ENCODE peak calls at places on chromosome 22, in ten cellular contexts. K, Z, H, D, N, X, Q, P, A and W are unnamed samples.

GRCh38 chr22:19620742-19621371 is 93.4 kb upstream of the SEPTIN5 start:
- DNase-seq in N (no peak), X (no peak), A (no peak), D (no peak), H (no peak), K (no peak), Q (no peak), Z (peak; percentile 67), P (no peak), W (no peak)

GRCh38 chr22:41934284-41935014 is 7.8 kb upstream of the TNFRSF13C start:
- DNase-seq in K (peak; percentile 28), Q (no peak), N (no peak), H (peak; percentile 49), X (no peak), A (no peak), Z (no peak), D (no peak), P (no peak), W (no peak)

GRCh38 chr22:32957093-32957835 is 100.9 kb downstream of the SYN3 start:
- DNase-seq in N (no peak), Q (no peak), H (no peak), Z (no peak), A (no peak), D (no peak), K (no peak), X (no peak), P (no peak), W (no peak)

GRCh38 chr22:38788417-38788816 is 5.5 kb downstream of the DNAL4 start:
- DNase-seq in D (no peak), A (peak; percentile 70), K (peak; percentile 43), Z (peak; percentile 84), Q (peak; percentile 47), H (no peak), N (no peak), X (no peak), P (peak; percentile 64), W (peak; percentile 61)

GRCh38 chr22:39148727-39149535 is 3.5 kb downstream of the CBX7 start:
- DNase-seq in K (peak; percentile 89), H (peak; percentile 76), D (no peak), P (peak; percentile 75), X (no peak), A (peak; percentile 87), N (peak; percentile 33), Q (no peak), Z (no peak), W (peak; percentile 72)

GRCh38 chr22:28269277-28269676 is 350.2 kb upstream of the PITPNB start:
- DNase-seq in H (no peak), D (no peak), P (no peak), X (no peak), Q (no peak), K (no peak), Z (no peak), A (no peak), N (no peak), W (no peak)

GRCh38 chr22:46013460-46014416 is 36.8 kb upstream of the WNT7B start:
- DNase-seq in X (peak; percentile 72), A (peak; percentile 98), Z (peak; percentile 99), N (peak; percentile 96), K (peak; percentile 95), D (peak; percentile 75), P (peak; percentile 91), Q (peak; percentile 81), H (peak; percentile 97), W (peak; percentile 95)

GRCh38 chr22:35894464-35894878 is 134.2 kb downstream of the RBFOX2 start:
- DNase-seq in A (no peak), P (peak; percentile 34), Q (peak; percentile 68), K (no peak), Z (no peak), H (no peak), D (no peak), N (no peak), X (no peak), W (peak; percentile 61)

GRCh38 chr22:45101828-45102227 is 61.9 kb upstream of the NUP50 start:
- DNase-seq in P (peak; percentile 41), D (peak; percentile 34), N (no peak), A (peak; percentile 45), X (no peak), K (no peak), H (peak; percentile 67), Z (no peak), Q (no peak), W (no peak)

GRCh38 chr22:20319041-20319744 is 667 bp downstream of the DGCR6L start:
- DNase-seq in K (no peak), Z (peak; percentile 54), D (no peak), A (peak; percentile 13), H (peak; percentile 45), Q (no peak), X (no peak), P (no peak), N (no peak), W (no peak)

GRCh38 chr22:22061085-22062077 is 78.8 kb upstream of the TOP3B start:
- DNase-seq in P (peak; percentile 71), N (no peak), Q (peak; percentile 18), D (peak; percentile 6), H (no peak), X (no peak), Z (no peak), K (no peak), A (peak; percentile 76), W (peak; percentile 53)

GRCh38 chr22:20239063-20239950 is 28.8 kb downstream of the RTN4R start:
- DNase-seq in A (peak; percentile 76), D (no peak), N (no peak), H (peak; percentile 55), Z (no peak), P (no peak), K (peak; percentile 88), X (no peak), Q (no peak), W (peak; percentile 78)

GRCh38 chr22:50160947-50161346 is 9.6 kb upstream of the PANX2 start:
- DNase-seq in Q (no peak), Z (no peak), P (no peak), X (no peak), A (no peak), H (no peak), N (no peak), K (no peak), D (no peak), W (no peak)
- H3K4me1 ChIP-seq in Q (no peaks in the 10 kb centered on the region), Z (no peaks in the 10 kb centered on the region), P (no peaks in the 10 kb centered on the region), X (no peaks in the 10 kb centered on the region), A (no peaks in the 10 kb centered on the region), H (no peaks in the 10 kb centered on the region), N (no peaks in the 10 kb centered on the region), K (no peaks in the 10 kb centered on the region), D (no peaks in the 10 kb centered on the region), W (no peaks in the 10 kb centered on the region)

DNA sequence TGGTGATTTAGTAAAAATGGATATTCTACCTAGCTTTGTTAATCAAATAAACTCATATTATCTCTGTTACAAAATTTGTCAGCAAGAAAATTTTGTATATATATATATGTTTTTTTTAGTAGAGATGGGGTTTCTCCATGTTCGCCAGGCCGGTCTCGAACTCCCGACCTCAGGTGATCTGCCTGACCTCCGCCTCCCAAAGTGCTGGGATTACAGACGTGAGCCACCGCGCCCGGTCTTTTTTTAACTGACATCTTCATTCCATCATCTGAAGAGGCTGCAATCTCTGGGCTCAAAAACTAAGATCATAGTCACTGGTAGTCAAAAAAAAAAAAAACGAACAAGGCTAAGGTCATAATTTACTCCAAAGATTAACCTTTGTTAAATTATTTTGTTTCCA is 5.3 kb upstream of the KLHDC7B start:
- DNase-seq in A (no peak), Z (no peak), D (no peak), P (no peak), N (no peak), H (no peak), X (no peak), K (no peak), Q (no peak), W (no peak)
- H3K4me1 ChIP-seq in A (no peaks in the 10 kb centered on the region), Z (peaks cover 6% of the 10 kb centered on the region), D (peaks cover 60% of the 10 kb centered on the region), P (peaks cover 11% of the 10 kb centered on the region), N (peaks cover 21% of the 10 kb centered on the region), H (peaks cover 10% of the 10 kb centered on the region), X (peaks cover 10% of the 10 kb centered on the region), K (peaks cover 55% of the 10 kb centered on the region), Q (peaks cover 8% of the 10 kb centered on the region), W (peaks cover 27% of the 10 kb centered on the region)

GRCh38 chr22:17198188-17199130 is 20.8 kb downstream of the ADA2 start:
- DNase-seq in A (no peak), Z (peak; percentile 75), N (no peak), P (no peak), H (no peak), Q (peak; percentile 8), X (no peak), K (peak; percentile 50), D (no peak), W (peak; percentile 85)
- H3K4me1 ChIP-seq in A (no peaks in the 10 kb centered on the region), Z (peaks cover 2% of the 10 kb centered on the region), N (no peaks in the 10 kb centered on the region), P (no peaks in the 10 kb centered on the region), H (no peaks in the 10 kb centered on the region), Q (no peaks in the 10 kb centered on the region), X (no peaks in the 10 kb centered on the region), K (peaks cover 7% of the 10 kb centered on the region), D (no peaks in the 10 kb centered on the region), W (peaks cover 12% of the 10 kb centered on the region)

GRCh38 chr22:42976534-42976933 is 38.4 kb downstream of the PACSIN2 start:
- DNase-seq in A (no peak), D (no peak), X (no peak), H (no peak), Q (no peak), Z (no peak), N (no peak), K (no peak), P (no peak), W (no peak)

GRCh38 chr22:42972592-42973535 is 42.1 kb downstream of the PACSIN2 start:
- DNase-seq in H (no peak), D (no peak), K (no peak), N (no peak), P (no peak), Z (no peak), X (no peak), A (no peak), Q (no peak), W (no peak)

GRCh38 chr22:42976131-42976530 is 38.8 kb downstream of the PACSIN2 start:
- DNase-seq in D (no peak), K (no peak), P (no peak), A (no peak), H (peak; percentile 72), X (no peak), Z (no peak), Q (no peak), N (no peak), W (no peak)

GRCh38 chr22:42974223-42974622 is 40.7 kb downstream of the PACSIN2 start:
- DNase-seq in A (no peak), H (no peak), D (no peak), Z (no peak), X (no peak), Q (no peak), N (no peak), P (no peak), K (no peak), W (no peak)

DNA sequence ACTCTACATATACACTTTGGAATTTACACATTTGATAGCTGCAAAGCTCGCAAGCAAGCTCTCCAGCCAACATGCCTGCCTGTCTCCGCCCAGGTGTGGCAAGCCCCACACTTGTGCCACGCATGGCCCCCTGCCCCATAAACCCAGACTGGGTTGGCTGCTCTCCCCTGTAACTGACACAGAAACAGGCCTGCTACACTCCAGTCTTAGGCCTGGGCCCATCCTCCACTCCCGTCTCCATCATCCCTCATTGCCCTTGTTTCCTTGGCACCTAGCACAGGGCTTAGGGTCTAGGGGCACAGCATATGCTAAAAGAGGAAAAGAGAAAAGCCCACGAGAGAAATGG is 41.4 kb downstream of the PACSIN2 start:
- DNase-seq in P (no peak), Q (no peak), D (no peak), X (no peak), Z (no peak), N (no peak), K (no peak), A (no peak), H (no peak), W (no peak)
- H3K4me1 ChIP-seq in P (peaks cover 47% of the 10 kb centered on the region), Q (peaks cover 39% of the 10 kb centered on the region), D (peaks cover 64% of the 10 kb centered on the region), X (peaks cover 14% of the 10 kb centered on the region), Z (peaks cover 14% of the 10 kb centered on the region), N (peaks cover 19% of the 10 kb centered on the region), K (peaks cover 56% of the 10 kb centered on the region), A (peaks cover 12% of the 10 kb centered on the region), H (no peaks in the 10 kb centered on the region), W (peaks cover 58% of the 10 kb centered on the region)

GRCh38 chr22:43276311-43276710 is 66.9 kb downstream of the SCUBE1 start:
- DNase-seq in A (no peak), Q (no peak), D (no peak), P (no peak), N (no peak), K (no peak), Z (no peak), X (no peak), H (no peak), W (no peak)
- H3K4me1 ChIP-seq in A (peaks cover 16% of the 10 kb centered on the region), Q (no peaks in the 10 kb centered on the region), D (no peaks in the 10 kb centered on the region), P (no peaks in the 10 kb centered on the region), N (no peaks in the 10 kb centered on the region), K (peaks cover 9% of the 10 kb centered on the region), Z (peaks cover 2% of the 10 kb centered on the region), X (no peaks in the 10 kb centered on the region), H (no peaks in the 10 kb centered on the region), W (no peaks in the 10 kb centered on the region)